ENCODE peak calls at places on chromosomes 16 and 17, in eight cellular contexts. Z is NCI-H510A; N is occipital lobe; V is A172; P is naive thymus-derived CD8-positive, alpha-beta T cell; T is HT-29; Q is mucosa of gallbladder; C is neural crest cell. E is an unnamed sample.
A peak's percentile ranks its signal among the peaks of the same experiment; 100 is the strongest.

GRCh38 chr17:72189781-72190593 is 69.2 kb downstream of the SOX9 start:
- DNase-seq in Z (peak; percentile 52), N (no peak), V (no peak), P (no peak), T (no peak), Q (no peak), C (no peak), E (peak; percentile 33)

GRCh38 chr17:42673885-42674754 is 2.7 kb downstream of the PLEKHH3 start:
- DNase-seq in Z (peak; percentile 22), N (no peak), V (peak; percentile 59), P (no peak), T (no peak), Q (no peak), C (no peak), E (no peak)

GRCh38 chr17:50484341-50485155 is 5.9 kb downstream of the RSAD1 start:
- DNase-seq in Z (no peak), N (no peak), V (no peak), P (no peak), T (no peak), Q (no peak), C (no peak), E (no peak)

GRCh38 chr16:74868035-74868434 is 93.4 kb upstream of the FA2H start:
- DNase-seq in Z (no peak), N (no peak), V (no peak), P (no peak), T (no peak), Q (no peak), C (no peak), E (no peak)

GRCh38 chr16:70430667-70431536 is 8.0 kb downstream of the ST3GAL2 start:
- DNase-seq in Z (no peak), N (no peak), V (peak; percentile 36), P (peak; percentile 75), T (peak; percentile 26), Q (no peak), C (no peak), E (no peak)

GRCh38 chr17:50550661-50551432 is 3.9 kb downstream of the SPATA20 start:
- DNase-seq in Z (peak; percentile 68), N (peak; percentile 70), V (peak; percentile 79), P (no peak), T (peak; percentile 95), Q (peak; percentile 85), C (peak; percentile 75), E (peak; percentile 62)

GRCh38 chr17:4205917-4206316 is 57.9 kb downstream of the ANKFY1 start:
- DNase-seq in Z (no peak), N (no peak), V (no peak), P (no peak), T (no peak), Q (no peak), C (no peak), E (no peak)

GRCh38 chr16:84104231-84104630 is 12.5 kb downstream of the MBTPS1 start:
- DNase-seq in Z (no peak), N (no peak), V (no peak), P (no peak), T (no peak), Q (no peak), C (no peak), E (no peak)

GRCh38 chr17:68381076-68381900 is 76.0 kb downstream of the WIPI1 start:
- DNase-seq in Z (no peak), N (no peak), V (peak; percentile 80), P (no peak), T (peak; percentile 65), Q (peak; percentile 43), C (no peak), E (peak; percentile 57)

GRCh38 chr17:4256952-4257351 is 6.8 kb downstream of the ANKFY1 start:
- DNase-seq in Z (no peak), N (no peak), V (no peak), P (no peak), T (no peak), Q (no peak), C (no peak), E (no peak)

GRCh38 chr16:71732587-71732986 is 8.1 kb upstream of the PHLPP2 start:
- DNase-seq in Z (no peak), N (no peak), V (no peak), P (no peak), T (no peak), Q (no peak), C (no peak), E (no peak)

GRCh38 chr17:48104440-48104839 is 3.1 kb upstream of the SNX11 start:
- DNase-seq in Z (no peak), N (no peak), V (no peak), P (no peak), T (no peak), Q (no peak), C (no peak), E (no peak)

GRCh38 chr16:56238188-56238587 is 46.9 kb downstream of the GNAO1 start:
- DNase-seq in Z (no peak), N (no peak), V (no peak), P (no peak), T (no peak), Q (no peak), C (no peak), E (no peak)

GRCh38 chr16:64585367-64585766 is 536.5 kb downstream of the CDH11 start:
- DNase-seq in Z (no peak), N (no peak), V (no peak), P (no peak), T (no peak), Q (no peak), C (no peak), E (no peak)

GRCh38 chr16:8346291-8346690 is 244.0 kb downstream of the TMEM114 start:
- DNase-seq in Z (no peak), N (no peak), V (no peak), P (no peak), T (peak; percentile 4), Q (peak; percentile 11), C (peak; percentile 12), E (no peak)

GRCh38 chr16:78045865-78046581 is 23.7 kb downstream of the CLEC3A start:
- DNase-seq in Z (no peak), N (peak; percentile 11), V (peak; percentile 18), P (no peak), T (no peak), Q (peak; percentile 70), C (peak; percentile 94), E (no peak)

GRCh38 chr16:75758215-75758614 is 31.9 kb upstream of the CPHXL start:
- DNase-seq in Z (no peak), N (no peak), V (peak; percentile 41), P (no peak), T (no peak), Q (no peak), C (no peak), E (no peak)

GRCh38 chr16:18932243-18932997 is 6.2 kb upstream of the SMG1 start:
- DNase-seq in Z (no peak), N (peak; percentile 6), V (peak; percentile 72), P (no peak), T (no peak), Q (no peak), C (no peak), E (no peak)

GRCh38 chr17:82603981-82604448 is 44.2 kb downstream of the WDR45B start:
- DNase-seq in Z (peak; percentile 69), N (no peak), V (no peak), P (peak; percentile 14), T (no peak), Q (peak; percentile 80), C (no peak), E (no peak)